ENCODE peak calls at places on chromosome X, in five cellular contexts. A is left lung, Y is lower lobe of right lung, B is MM.1S, E is sigmoid colon. T is an unnamed sample.
A peak's percentile ranks its signal among the peaks of the same experiment; 100 is the strongest.

GRCh38 chrX:12162420-12162819 is 24.1 kb downstream of the FRMPD4 start:
- DNase-seq in A (no peak), Y (no peak), B (no peak), E (no peak), T (no peak)

GRCh38 chrX:22135171-22135711 is 103.1 kb downstream of the PHEX start:
- DNase-seq in A (no peak), Y (no peak), B (peak; percentile 53), E (no peak), T (no peak)

GRCh38 chrX:66833426-66833825 is 194.5 kb upstream of the EDA2R start:
- DNase-seq in A (no peak), Y (no peak), B (no peak), E (no peak), T (no peak)

GRCh38 chrX:40104649-40105015 is 6.9 kb upstream of the BCOR start:
- DNase-seq in A (peak; percentile 86), Y (peak; percentile 60), B (peak; percentile 38), E (peak; percentile 80), T (peak; percentile 78)

GRCh38 chrX:109774706-109775105 is 41.6 kb upstream of the ACSL4 start:
- DNase-seq in A (no peak), Y (no peak), B (no peak), E (no peak), T (no peak)

GRCh38 chrX:9902651-9903050 is 64.5 kb upstream of the CLDN34 start:
- DNase-seq in A (no peak), Y (no peak), B (no peak), E (no peak), T (no peak)

GRCh38 chrX:38664285-38664684 is 102.9 kb downstream of the TSPAN7 start:
- DNase-seq in A (no peak), Y (no peak), B (peak; percentile 30), E (no peak), T (no peak)

GRCh38 chrX:3263681-3264126 is 82.7 kb downstream of the MXRA5 start:
- DNase-seq in A (no peak), Y (no peak), B (no peak), E (no peak), T (no peak)

GRCh38 chrX:47158131-47158530 is 13.1 kb downstream of the RBM10 start:
- DNase-seq in A (no peak), Y (no peak), B (no peak), E (peak; percentile 37), T (no peak)

GRCh38 chrX:11100281-11101035 is 10.7 kb upstream of the HCCS start:
- DNase-seq in A (no peak), Y (no peak), B (no peak), E (peak; percentile 74), T (no peak)

GRCh38 chrX:102042706-102043325 is 82.7 kb upstream of the TCEAL2 start:
- DNase-seq in A (no peak), Y (no peak), B (no peak), E (no peak), T (no peak)

GRCh38 chrX:38004046-38004445 is 2.3 kb upstream of the SYTL5 start:
- DNase-seq in A (no peak), Y (no peak), B (no peak), E (no peak), T (no peak)

GRCh38 chrX:107629533-107629909 is 1.2 kb downstream of the PRPS1 start:
- DNase-seq in A (no peak), Y (no peak), B (peak; percentile 11), E (no peak), T (no peak)

GRCh38 chrX:16946971-16947562 is 609 bp downstream of the REPS2 start:
- DNase-seq in A (peak; percentile 76), Y (peak; percentile 47), B (no peak), E (peak; percentile 66), T (peak; percentile 14)

GRCh38 chrX:101408530-101408836 is 461 bp downstream of the HNRNPH2 start:
- DNase-seq in A (no peak), Y (no peak), B (no peak), E (no peak), T (no peak)

GRCh38 chrX:97854071-97854470 is 970.4 kb downstream of the RPA4 start:
- DNase-seq in A (no peak), Y (no peak), B (no peak), E (no peak), T (no peak)

GRCh38 chrX:44748014-44748413 is 95.8 kb upstream of the DUSP21 start:
- DNase-seq in A (no peak), Y (no peak), B (no peak), E (no peak), T (no peak)

GRCh38 chrX:129597905-129598304 is 56.9 kb downstream of the APLN start:
- DNase-seq in A (no peak), Y (no peak), B (no peak), E (no peak), T (no peak)

GRCh38 chrX:136646602-136647239 is 1.2 kb upstream of the CD40LG start:
- DNase-seq in A (no peak), Y (no peak), B (no peak), E (no peak), T (no peak)

GRCh38 chrX:129785160-129785947 is 5.6 kb downstream of the SASH3 start:
- DNase-seq in A (no peak), Y (no peak), B (no peak), E (peak; percentile 42), T (no peak)

GRCh38 chrX:20437678-20438077 is 171.0 kb upstream of the RPS6KA3 start:
- DNase-seq in A (no peak), Y (no peak), B (peak; percentile 57), E (no peak), T (no peak)

GRCh38 chrX:108001218-108001814 is 19.1 kb upstream of the TEX13B start:
- DNase-seq in A (no peak), Y (no peak), B (peak; percentile 64), E (no peak), T (no peak)

GRCh38 chrX:12701625-12702024 is 89.6 kb upstream of the PRPS2 start:
- DNase-seq in A (no peak), Y (peak; percentile 54), B (peak; percentile 52), E (peak; percentile 73), T (peak; percentile 20)

GRCh38 chrX:87941841-87942240 is 424.2 kb downstream of the KLHL4 start:
- DNase-seq in A (no peak), Y (no peak), B (no peak), E (no peak), T (no peak)

GRCh38 chrX:110277609-110278008 is 40.3 kb downstream of the AMMECR1 start:
- DNase-seq in A (no peak), Y (no peak), B (no peak), E (no peak), T (no peak)

GRCh38 chrX:91435465-91435864 is 826 bp downstream of the PABPC5 start:
- DNase-seq in A (no peak), Y (no peak), B (no peak), E (no peak), T (no peak)

GRCh38 chrX:65681810-65682209 is 14.4 kb downstream of the MSN start:
- DNase-seq in A (no peak), Y (no peak), B (no peak), E (no peak), T (no peak)
- H3K4me1 ChIP-seq in A (peaks cover 94% of the 10 kb centered on the region), Y (peaks cover 92% of the 10 kb centered on the region), B (peaks cover 42% of the 10 kb centered on the region), E (peaks cover 63% of the 10 kb centered on the region), T (peaks cover 33% of the 10 kb centered on the region)

GRCh38 chrX:154409222-154409871 is at the start of gene DNASE1L1:
- DNase-seq in A (peak; percentile 96), Y (peak; percentile 91), B (peak; percentile 69), E (peak; percentile 86), T (peak; percentile 94)
- H3K4me3 ChIP-seq in A (peak within 1 kb of the TSS; percentile 9), Y (peak within 1 kb of the TSS; percentile 56), B (peak within 1 kb of the TSS; percentile 54), E (peak within 1 kb of the TSS; percentile 20), T (peak within 1 kb of the TSS; percentile 69)

DNA sequence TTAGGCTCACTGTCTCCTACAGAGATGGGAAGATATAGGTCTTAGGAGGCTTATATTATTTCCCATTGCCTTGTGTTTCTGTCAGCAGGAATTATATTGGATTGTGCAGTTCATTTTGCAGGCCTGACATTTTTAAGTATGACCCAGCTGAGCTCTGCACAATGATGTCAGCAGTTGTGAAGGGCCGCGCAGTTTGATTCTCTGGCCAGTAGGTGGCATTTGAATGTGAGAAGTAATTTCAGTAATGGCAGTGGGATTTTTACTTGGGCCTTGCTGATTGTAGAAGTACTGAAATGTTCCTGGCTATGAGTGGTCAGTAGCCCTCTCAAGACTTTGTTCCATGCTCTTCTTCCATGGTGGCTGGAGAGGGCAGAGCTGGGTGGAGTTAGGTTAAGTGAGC is 247.2 kb upstream of the MTMR8 start:
- DNase-seq in A (no peak), Y (no peak), B (peak; percentile 38), E (no peak), T (no peak)
- TF ChIP-seq CTCF in A (no peak), Y (no peak), B (peak; percentile 46), E (no peak), T (no peak)

DNA sequence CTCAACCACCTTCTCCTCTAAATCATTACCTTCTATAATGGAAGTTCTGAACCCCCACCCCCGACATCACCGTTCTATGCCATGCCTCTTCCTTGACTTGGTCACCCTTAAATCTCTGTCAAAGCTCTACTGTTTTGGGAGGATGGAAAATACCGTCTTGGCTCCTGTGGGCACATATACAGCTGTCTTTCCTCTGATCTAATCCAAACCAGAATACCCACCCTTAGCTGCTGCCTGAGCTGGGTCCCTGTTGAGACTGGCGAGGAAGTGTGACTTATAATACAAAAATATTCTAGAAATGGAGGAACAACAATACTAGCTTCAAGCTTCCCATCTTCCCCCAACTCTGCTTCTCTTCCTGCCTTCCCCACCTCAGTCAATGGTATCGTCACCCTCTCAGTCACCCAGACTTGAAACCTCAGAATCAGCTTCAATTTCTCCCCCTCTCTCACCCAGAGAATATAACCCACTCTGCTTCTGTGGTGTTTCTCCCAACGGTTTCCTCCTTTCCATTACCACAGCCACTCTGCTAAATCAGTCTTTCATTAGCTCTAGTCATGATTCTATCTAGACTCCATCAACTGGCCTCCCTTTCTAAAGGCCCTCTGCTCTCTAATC is 583 bp upstream of the IL2RG start:
- DNase-seq in A (no peak), Y (no peak), B (no peak), E (no peak), T (no peak)
- H3K4me1 ChIP-seq in A (peaks cover 10% of the 10 kb centered on the region), Y (no peaks in the 10 kb centered on the region), B (peaks cover 21% of the 10 kb centered on the region), E (no peaks in the 10 kb centered on the region), T (no peaks in the 10 kb centered on the region)

GRCh38 chrX:51395474-51395806 is 62.8 kb downstream of the NUDT10 start:
- DNase-seq in A (no peak), Y (no peak), B (no peak), E (no peak), T (no peak)
- H3K4me3 ChIP-seq in A (no peak overlapping the region), Y (peak overlapping the region; percentile 43), B (peak overlapping the region; percentile 68), E (peak overlapping the region; percentile 47), T (peak overlapping the region; percentile 51)

GRCh38 chrX:1537031-1537715 is at the start of gene P2RY8:
- DNase-seq in A (peak; percentile 89), Y (peak; percentile 72), B (peak; percentile 82), E (peak; percentile 79), T (peak; percentile 66)
- TF ChIP-seq CTCF in A (no peak), Y (no peak), B (peak; percentile 41), E (no peak), T (no peak)

DNA sequence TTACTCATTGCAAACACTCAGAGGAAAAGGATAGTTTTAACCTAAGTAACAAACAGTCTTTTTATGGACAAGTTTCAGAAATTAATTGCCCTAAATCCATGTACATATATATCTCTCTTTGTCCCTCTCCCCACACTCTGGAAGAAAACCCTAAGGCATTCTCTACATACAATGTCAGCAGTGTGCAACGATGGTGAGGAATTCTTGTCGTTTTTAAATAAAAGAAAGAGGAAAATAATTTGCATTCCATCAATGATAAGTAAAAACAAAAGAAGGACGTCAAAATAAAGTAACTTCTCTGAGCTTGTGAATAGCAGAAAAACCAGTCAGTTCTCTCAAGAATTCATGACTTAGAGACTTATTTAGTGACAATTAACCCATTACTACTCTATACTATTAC is 550.5 kb upstream of the DIPK2B start:
- DNase-seq in A (no peak), Y (no peak), B (no peak), E (no peak), T (no peak)
- H3K4me1 ChIP-seq in A (peaks cover 59% of the 10 kb centered on the region), Y (peaks cover 45% of the 10 kb centered on the region), B (peaks cover 20% of the 10 kb centered on the region), E (peaks cover 29% of the 10 kb centered on the region), T (no peaks in the 10 kb centered on the region)